ENCODE peak calls at places on chromosomes 2 and 18, in six cellular contexts. One of them, this sample, is unnamed.

GRCh38 chr18:79290876-79291275 is 104.9 kb upstream of the NFATC1 start:
- DNase-seq in CD8-positive, alpha-beta T cell: no peak
- DNase-seq in endodermal cell: no peak
- DNase-seq in cardiac muscle cell: no peak
- DNase-seq in stomach: no peak
- DNase-seq in OCI-LY7: no peak
- DNase-seq in this sample: no peak

GRCh38 chr2:73110622-73111299 is 2.0 kb downstream of the RAB11FIP5 start:
- DNase-seq in CD8-positive, alpha-beta T cell: no peak
- DNase-seq in endodermal cell: no peak
- DNase-seq in cardiac muscle cell: no peak
- DNase-seq in stomach: no peak
- DNase-seq in OCI-LY7: no peak
- DNase-seq in this sample: no peak

GRCh38 chr2:1546023-1546591 is 132.8 kb downstream of the TPO start:
- DNase-seq in CD8-positive, alpha-beta T cell: no peak
- DNase-seq in endodermal cell: peak
- DNase-seq in cardiac muscle cell: peak
- DNase-seq in stomach: no peak
- DNase-seq in OCI-LY7: peak
- DNase-seq in this sample: peak

GRCh38 chr18:74337912-74338309 is 22.3 kb downstream of the C18orf63 start:
- DNase-seq in CD8-positive, alpha-beta T cell: no peak
- DNase-seq in endodermal cell: no peak
- DNase-seq in cardiac muscle cell: no peak
- DNase-seq in stomach: no peak
- DNase-seq in OCI-LY7: no peak
- DNase-seq in this sample: no peak

GRCh38 chr18:3857544-3857943 is 407.6 kb downstream of the TGIF1 start:
- DNase-seq in CD8-positive, alpha-beta T cell: no peak
- DNase-seq in endodermal cell: no peak
- DNase-seq in cardiac muscle cell: peak
- DNase-seq in stomach: no peak
- DNase-seq in OCI-LY7: no peak
- DNase-seq in this sample: no peak

GRCh38 chr18:27969206-27969605 is 207.7 kb downstream of the CDH2 start:
- DNase-seq in CD8-positive, alpha-beta T cell: no peak
- DNase-seq in endodermal cell: no peak
- DNase-seq in cardiac muscle cell: no peak
- DNase-seq in stomach: no peak
- DNase-seq in OCI-LY7: no peak
- DNase-seq in this sample: no peak

GRCh38 chr2:9392895-9393757 is 30.2 kb downstream of the ITGB1BP1 start:
- DNase-seq in CD8-positive, alpha-beta T cell: no peak
- DNase-seq in endodermal cell: peak
- DNase-seq in cardiac muscle cell: peak
- DNase-seq in stomach: no peak
- DNase-seq in OCI-LY7: no peak
- DNase-seq in this sample: peak

GRCh38 chr2:207624170-207625013 is 802 bp downstream of the METTL21A start:
- DNase-seq in CD8-positive, alpha-beta T cell: peak
- DNase-seq in endodermal cell: peak
- DNase-seq in cardiac muscle cell: peak
- DNase-seq in stomach: peak
- DNase-seq in OCI-LY7: peak
- DNase-seq in this sample: peak

GRCh38 chr2:9380702-9381628 is 42.4 kb downstream of the ITGB1BP1 start:
- DNase-seq in CD8-positive, alpha-beta T cell: no peak
- DNase-seq in endodermal cell: peak
- DNase-seq in cardiac muscle cell: peak
- DNase-seq in stomach: peak
- DNase-seq in OCI-LY7: no peak
- DNase-seq in this sample: no peak

GRCh38 chr18:26121476-26121875 is 12.2 kb upstream of the PSMA8 start:
- DNase-seq in CD8-positive, alpha-beta T cell: no peak
- DNase-seq in endodermal cell: no peak
- DNase-seq in cardiac muscle cell: peak
- DNase-seq in stomach: no peak
- DNase-seq in OCI-LY7: no peak
- DNase-seq in this sample: no peak

GRCh38 chr2:25001329-25001637 is 29.5 kb upstream of the DNAJC27 start:
- DNase-seq in CD8-positive, alpha-beta T cell: no peak
- DNase-seq in endodermal cell: no peak
- DNase-seq in cardiac muscle cell: no peak
- DNase-seq in stomach: no peak
- DNase-seq in OCI-LY7: no peak
- DNase-seq in this sample: no peak

GRCh38 chr2:234682492-234683228 is 185.8 kb upstream of the ARL4C start:
- DNase-seq in CD8-positive, alpha-beta T cell: no peak
- DNase-seq in endodermal cell: peak
- DNase-seq in cardiac muscle cell: no peak
- DNase-seq in stomach: no peak
- DNase-seq in OCI-LY7: no peak
- DNase-seq in this sample: no peak

GRCh38 chr2:172901913-172902312 is 166.3 kb downstream of the RAPGEF4 start:
- DNase-seq in CD8-positive, alpha-beta T cell: no peak
- DNase-seq in endodermal cell: no peak
- DNase-seq in cardiac muscle cell: no peak
- DNase-seq in stomach: no peak
- DNase-seq in OCI-LY7: no peak
- DNase-seq in this sample: no peak

GRCh38 chr2:237790353-237790752 is 8.2 kb upstream of the RBM44 start:
- DNase-seq in CD8-positive, alpha-beta T cell: no peak
- DNase-seq in endodermal cell: no peak
- DNase-seq in cardiac muscle cell: peak
- DNase-seq in stomach: no peak
- DNase-seq in OCI-LY7: no peak
- DNase-seq in this sample: no peak

GRCh38 chr18:46481048-46481846 is 175.8 kb downstream of the LOXHD1 start:
- DNase-seq in CD8-positive, alpha-beta T cell: peak
- DNase-seq in endodermal cell: peak
- DNase-seq in cardiac muscle cell: peak
- DNase-seq in stomach: peak
- DNase-seq in OCI-LY7: peak
- DNase-seq in this sample: peak

GRCh38 chr2:176461686-176462376 is 192.6 kb downstream of the MTX2 start:
- DNase-seq in CD8-positive, alpha-beta T cell: no peak
- DNase-seq in endodermal cell: no peak
- DNase-seq in cardiac muscle cell: peak
- DNase-seq in stomach: no peak
- DNase-seq in OCI-LY7: no peak
- DNase-seq in this sample: no peak

GRCh38 chr2:68719912-68720311 is 14.7 kb upstream of the ARHGAP25 start:
- DNase-seq in CD8-positive, alpha-beta T cell: no peak
- DNase-seq in endodermal cell: no peak
- DNase-seq in cardiac muscle cell: no peak
- DNase-seq in stomach: no peak
- DNase-seq in OCI-LY7: no peak
- DNase-seq in this sample: no peak

GRCh38 chr2:200338692-200339091 is 32.2 kb downstream of the SPATS2L start:
- DNase-seq in CD8-positive, alpha-beta T cell: no peak
- DNase-seq in endodermal cell: no peak
- DNase-seq in cardiac muscle cell: no peak
- DNase-seq in stomach: no peak
- DNase-seq in OCI-LY7: no peak
- DNase-seq in this sample: no peak

GRCh38 chr2:24720310-24720709 is 72.9 kb downstream of the PTRHD1 start:
- DNase-seq in CD8-positive, alpha-beta T cell: no peak
- DNase-seq in endodermal cell: no peak
- DNase-seq in cardiac muscle cell: no peak
- DNase-seq in stomach: no peak
- DNase-seq in OCI-LY7: no peak
- DNase-seq in this sample: no peak

GRCh38 chr2:15133461-15133860 is 427.7 kb downstream of the NBAS start:
- DNase-seq in CD8-positive, alpha-beta T cell: no peak
- DNase-seq in endodermal cell: no peak
- DNase-seq in cardiac muscle cell: no peak
- DNase-seq in stomach: no peak
- DNase-seq in OCI-LY7: no peak
- DNase-seq in this sample: no peak

GRCh38 chr2:134002391-134002790 is 251.5 kb upstream of the MGAT5 start:
- DNase-seq in CD8-positive, alpha-beta T cell: no peak
- DNase-seq in endodermal cell: no peak
- DNase-seq in cardiac muscle cell: no peak
- DNase-seq in stomach: no peak
- DNase-seq in OCI-LY7: no peak
- DNase-seq in this sample: no peak

GRCh38 chr2:88067598-88067997 is at the start of gene SMYD1:
- DNase-seq in CD8-positive, alpha-beta T cell: no peak
- DNase-seq in endodermal cell: no peak
- DNase-seq in cardiac muscle cell: no peak
- DNase-seq in stomach: no peak
- DNase-seq in OCI-LY7: no peak
- DNase-seq in this sample: peak

GRCh38 chr2:122899614-122900013 is 1125.5 kb upstream of the CNTNAP5 start:
- DNase-seq in CD8-positive, alpha-beta T cell: no peak
- DNase-seq in endodermal cell: no peak
- DNase-seq in cardiac muscle cell: no peak
- DNase-seq in stomach: no peak
- DNase-seq in OCI-LY7: no peak
- DNase-seq in this sample: no peak

GRCh38 chr2:20188201-20188600 is 36.7 kb downstream of the SDC1 start:
- DNase-seq in CD8-positive, alpha-beta T cell: no peak
- DNase-seq in endodermal cell: peak
- DNase-seq in cardiac muscle cell: no peak
- DNase-seq in stomach: no peak
- DNase-seq in OCI-LY7: no peak
- DNase-seq in this sample: no peak

GRCh38 chr2:37156071-37156856 is 516 bp downstream of the EIF2AK2 start:
- DNase-seq in CD8-positive, alpha-beta T cell: no peak
- DNase-seq in endodermal cell: peak
- DNase-seq in cardiac muscle cell: peak
- DNase-seq in stomach: peak
- DNase-seq in OCI-LY7: peak
- DNase-seq in this sample: peak

GRCh38 chr2:181937473-181937872 is 45.9 kb downstream of the ITPRID2 start:
- DNase-seq in CD8-positive, alpha-beta T cell: no peak
- DNase-seq in endodermal cell: no peak
- DNase-seq in cardiac muscle cell: peak
- DNase-seq in stomach: no peak
- DNase-seq in OCI-LY7: no peak
- DNase-seq in this sample: no peak

GRCh38 chr2:235500110-235500760 is 6.4 kb downstream of the AGAP1 start:
- DNase-seq in CD8-positive, alpha-beta T cell: no peak
- DNase-seq in endodermal cell: peak
- DNase-seq in cardiac muscle cell: no peak
- DNase-seq in stomach: no peak
- DNase-seq in OCI-LY7: no peak
- DNase-seq in this sample: no peak

GRCh38 chr2:38353402-38353801 is 23.7 kb downstream of the ATL2 start:
- DNase-seq in CD8-positive, alpha-beta T cell: no peak
- DNase-seq in endodermal cell: no peak
- DNase-seq in cardiac muscle cell: no peak
- DNase-seq in stomach: no peak
- DNase-seq in OCI-LY7: no peak
- DNase-seq in this sample: no peak

GRCh38 chr2:26687785-26688184 is 4.7 kb upstream of the KCNK3 start:
- DNase-seq in CD8-positive, alpha-beta T cell: no peak
- DNase-seq in endodermal cell: no peak
- DNase-seq in cardiac muscle cell: no peak
- DNase-seq in stomach: no peak
- DNase-seq in OCI-LY7: no peak
- DNase-seq in this sample: no peak

GRCh38 chr2:45342-46130 is 769 bp downstream of the FAM110C start:
- DNase-seq in CD8-positive, alpha-beta T cell: no peak
- DNase-seq in endodermal cell: peak
- DNase-seq in cardiac muscle cell: no peak
- DNase-seq in stomach: no peak
- DNase-seq in OCI-LY7: no peak
- DNase-seq in this sample: peak
- H3K4me3 ChIP-seq in CD8-positive, alpha-beta T cell: peak
- H3K4me3 ChIP-seq in endodermal cell: peak
- H3K4me3 ChIP-seq in cardiac muscle cell: peak
- H3K4me3 ChIP-seq in stomach: peak
- H3K4me3 ChIP-seq in OCI-LY7: no peak
- H3K4me3 ChIP-seq in this sample: peak

GRCh38 chr2:11133238-11133935 is 21.9 kb upstream of the SLC66A3 start:
- DNase-seq in CD8-positive, alpha-beta T cell: no peak
- DNase-seq in endodermal cell: peak
- DNase-seq in cardiac muscle cell: peak
- DNase-seq in stomach: no peak
- DNase-seq in OCI-LY7: no peak
- DNase-seq in this sample: peak

GRCh38 chr2:11131166-11131920 is 23.9 kb upstream of the SLC66A3 start:
- DNase-seq in CD8-positive, alpha-beta T cell: no peak
- DNase-seq in endodermal cell: peak
- DNase-seq in cardiac muscle cell: no peak
- DNase-seq in stomach: no peak
- DNase-seq in OCI-LY7: no peak
- DNase-seq in this sample: no peak

GRCh38 chr2:11133936-11134320 is 21.3 kb upstream of the SLC66A3 start:
- DNase-seq in CD8-positive, alpha-beta T cell: no peak
- DNase-seq in endodermal cell: no peak
- DNase-seq in cardiac muscle cell: no peak
- DNase-seq in stomach: no peak
- DNase-seq in OCI-LY7: no peak
- DNase-seq in this sample: peak

GRCh38 chr2:11134349-11134748 is 20.9 kb upstream of the SLC66A3 start:
- DNase-seq in CD8-positive, alpha-beta T cell: no peak
- DNase-seq in endodermal cell: no peak
- DNase-seq in cardiac muscle cell: no peak
- DNase-seq in stomach: no peak
- DNase-seq in OCI-LY7: no peak
- DNase-seq in this sample: no peak

GRCh38 chr2:11132036-11132671 is 23.1 kb upstream of the SLC66A3 start:
- DNase-seq in CD8-positive, alpha-beta T cell: no peak
- DNase-seq in endodermal cell: no peak
- DNase-seq in cardiac muscle cell: no peak
- DNase-seq in stomach: no peak
- DNase-seq in OCI-LY7: no peak
- DNase-seq in this sample: no peak
- H3K4me3 ChIP-seq in CD8-positive, alpha-beta T cell: peak
- H3K4me3 ChIP-seq in endodermal cell: no peak
- H3K4me3 ChIP-seq in cardiac muscle cell: no peak
- H3K4me3 ChIP-seq in stomach: peak
- H3K4me3 ChIP-seq in OCI-LY7: peak
- H3K4me3 ChIP-seq in this sample: no peak

GRCh38 chr2:189592353-189592984 is 11.9 kb upstream of the SLC40A1 start:
- DNase-seq in CD8-positive, alpha-beta T cell: no peak
- DNase-seq in endodermal cell: no peak
- DNase-seq in cardiac muscle cell: no peak
- DNase-seq in stomach: no peak
- DNase-seq in OCI-LY7: no peak
- DNase-seq in this sample: no peak
- H3K4me3 ChIP-seq in CD8-positive, alpha-beta T cell: no peak
- H3K4me3 ChIP-seq in endodermal cell: no peak
- H3K4me3 ChIP-seq in cardiac muscle cell: no peak
- H3K4me3 ChIP-seq in stomach: no peak
- H3K4me3 ChIP-seq in OCI-LY7: no peak
- H3K4me3 ChIP-seq in this sample: no peak

DNA sequence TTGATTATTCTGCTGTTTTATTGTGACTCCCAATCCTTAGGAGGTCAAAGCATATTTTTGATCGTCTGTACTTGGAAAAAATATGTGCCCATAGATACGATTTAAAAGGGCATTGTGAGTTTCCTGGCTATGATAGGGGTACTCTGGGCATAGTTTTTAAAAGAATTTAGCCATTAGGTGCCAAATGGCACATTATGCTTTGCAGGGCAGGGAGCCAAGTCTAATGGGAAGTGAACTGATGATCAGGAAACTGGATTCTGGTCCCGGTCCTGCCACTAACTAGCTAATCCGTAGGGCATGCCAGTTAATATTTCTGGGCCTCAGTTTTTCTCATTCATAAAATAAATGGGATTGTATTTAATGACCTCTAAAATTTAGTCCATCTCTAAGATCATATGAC is 189.3 kb downstream of the LTBP1 start:
- DNase-seq in CD8-positive, alpha-beta T cell: no peak
- DNase-seq in endodermal cell: no peak
- DNase-seq in cardiac muscle cell: peak
- DNase-seq in stomach: no peak
- DNase-seq in OCI-LY7: no peak
- DNase-seq in this sample: no peak
- H3K4me3 ChIP-seq in CD8-positive, alpha-beta T cell: no peak
- H3K4me3 ChIP-seq in endodermal cell: no peak
- H3K4me3 ChIP-seq in cardiac muscle cell: no peak
- H3K4me3 ChIP-seq in stomach: peak
- H3K4me3 ChIP-seq in OCI-LY7: no peak
- H3K4me3 ChIP-seq in this sample: no peak